ENCODE peak calls at places on chromosomes 13 and 19, in five cellular contexts. R is AG10803, Y is brain microvascular endothelial cell, D is keratinocyte, I is NB4. M is an unnamed sample.

GRCh38 chr13:100478107-100478809 is 110.3 kb downstream of the GGACT start:
- DNase-seq in R (no peak), Y (no peak), D (no peak), I (no peak), M (no peak)

GRCh38 chr19:13208131-13208963 is 58.1 kb downstream of the IER2 start:
- DNase-seq in R (peak; percentile 76), Y (peak; percentile 54), D (no peak), I (peak; percentile 79), M (no peak)

GRCh38 chr19:7869910-7870511 is 4.2 kb downstream of the PRR36 start:
- DNase-seq in R (no peak), Y (no peak), D (no peak), I (peak; percentile 85), M (peak; percentile 64)

GRCh38 chr19:45794627-45795026 is 2.0 kb upstream of the DMWD start:
- DNase-seq in R (no peak), Y (no peak), D (no peak), I (no peak), M (no peak)

GRCh38 chr19:8392017-8392591 is 1.9 kb downstream of the RAB11B start:
- DNase-seq in R (peak; percentile 58), Y (no peak), D (no peak), I (no peak), M (no peak)

GRCh38 chr13:70394149-70394548 is 285.9 kb upstream of the KLHL1 start:
- DNase-seq in R (no peak), Y (no peak), D (no peak), I (no peak), M (no peak)

GRCh38 chr13:46908511-46908910 is 11.7 kb upstream of the HTR2A start:
- DNase-seq in R (peak; percentile 99), Y (no peak), D (no peak), I (no peak), M (no peak)

GRCh38 chr19:35843676-35844481 is 8.4 kb downstream of the NPHS1 start:
- DNase-seq in R (no peak), Y (no peak), D (no peak), I (no peak), M (no peak)

GRCh38 chr13:110627351-110627750 is 12.0 kb downstream of the NAXD start:
- DNase-seq in R (no peak), Y (no peak), D (peak; percentile 38), I (no peak), M (no peak)

GRCh38 chr19:20660473-20660872 is 898 bp downstream of the ZNF626 start:
- DNase-seq in R (no peak), Y (peak; percentile 2), D (no peak), I (no peak), M (no peak)

GRCh38 chr19:16315825-16316505 is 8.7 kb upstream of the KLF2 start:
- DNase-seq in R (peak; percentile 99), Y (peak; percentile 93), D (no peak), I (peak; percentile 88), M (no peak)

GRCh38 chr19:49557641-49558325 is 22.6 kb downstream of the NOSIP start:
- DNase-seq in R (no peak), Y (no peak), D (no peak), I (no peak), M (no peak)

GRCh38 chr19:54189020-54189667 is at the start of gene MBOAT7:
- DNase-seq in R (no peak), Y (no peak), D (no peak), I (no peak), M (no peak)

GRCh38 chr19:10454267-10454666 is 33.9 kb downstream of the PDE4A start:
- DNase-seq in R (no peak), Y (no peak), D (no peak), I (peak; percentile 51), M (no peak)

DNA sequence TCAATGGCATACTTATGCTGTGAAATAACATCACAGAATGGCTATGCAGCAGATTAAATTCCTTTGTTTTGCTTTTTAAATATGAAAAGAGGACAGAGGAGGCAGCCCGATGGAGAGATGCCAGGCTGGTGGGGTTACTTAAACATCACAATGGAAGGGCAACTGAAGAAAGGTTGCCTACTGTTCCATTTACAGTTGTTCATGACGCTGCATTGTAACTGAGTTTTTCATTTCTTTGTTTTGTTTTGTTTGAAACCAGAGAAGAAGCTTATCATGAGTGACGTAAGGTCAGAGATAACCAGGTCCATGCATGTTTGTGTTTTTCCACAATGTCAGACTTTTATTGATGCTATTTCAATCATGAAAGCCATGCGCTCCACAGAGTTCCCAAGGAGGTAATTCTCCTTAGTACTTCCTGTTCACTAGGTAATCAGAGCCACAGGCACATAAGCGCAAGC is 273.8 kb downstream of the LHFPL6 start:
- DNase-seq in R (no peak), Y (peak; percentile 51), D (no peak), I (no peak), M (no peak)
- H3K4me3 ChIP-seq in R (no peak overlapping the region), Y (no peak overlapping the region), D (no peak overlapping the region), I (no peak overlapping the region), M (no peak overlapping the region)

GRCh38 chr13:48246097-48246496 is 13.1 kb downstream of the ITM2B start:
- DNase-seq in R (no peak), Y (no peak), D (no peak), I (no peak), M (no peak)

GRCh38 chr13:48253849-48254248 is 20.8 kb downstream of the ITM2B start:
- DNase-seq in R (no peak), Y (no peak), D (no peak), I (no peak), M (no peak)

GRCh38 chr13:48252176-48252575 is 19.2 kb downstream of the ITM2B start:
- DNase-seq in R (no peak), Y (no peak), D (no peak), I (no peak), M (no peak)

GRCh38 chr13:48251616-48252081 is 18.6 kb downstream of the ITM2B start:
- DNase-seq in R (peak; percentile 91), Y (no peak), D (no peak), I (no peak), M (no peak)

GRCh38 chr13:48249018-48249417 is 16.0 kb downstream of the ITM2B start:
- DNase-seq in R (no peak), Y (no peak), D (no peak), I (no peak), M (no peak)
- TF ChIP-seq CTCF in R (no peak), Y (no peak), D (no peak), I (no peak), M (no peak)

GRCh38 chr19:39082745-39083598 is 1.2 kb upstream of the ACP7 start:
- DNase-seq in R (no peak), Y (no peak), D (no peak), I (no peak), M (no peak)

GRCh38 chr19:39085392-39085791 is 1.2 kb downstream of the ACP7 start:
- DNase-seq in R (no peak), Y (no peak), D (no peak), I (no peak), M (no peak)

GRCh38 chr19:39084732-39085080 is 538 bp downstream of the ACP7 start:
- DNase-seq in R (no peak), Y (no peak), D (no peak), I (no peak), M (no peak)

GRCh38 chr19:39083599-39083982 is 577 bp upstream of the ACP7 start:
- DNase-seq in R (no peak), Y (no peak), D (no peak), I (no peak), M (no peak)

DNA sequence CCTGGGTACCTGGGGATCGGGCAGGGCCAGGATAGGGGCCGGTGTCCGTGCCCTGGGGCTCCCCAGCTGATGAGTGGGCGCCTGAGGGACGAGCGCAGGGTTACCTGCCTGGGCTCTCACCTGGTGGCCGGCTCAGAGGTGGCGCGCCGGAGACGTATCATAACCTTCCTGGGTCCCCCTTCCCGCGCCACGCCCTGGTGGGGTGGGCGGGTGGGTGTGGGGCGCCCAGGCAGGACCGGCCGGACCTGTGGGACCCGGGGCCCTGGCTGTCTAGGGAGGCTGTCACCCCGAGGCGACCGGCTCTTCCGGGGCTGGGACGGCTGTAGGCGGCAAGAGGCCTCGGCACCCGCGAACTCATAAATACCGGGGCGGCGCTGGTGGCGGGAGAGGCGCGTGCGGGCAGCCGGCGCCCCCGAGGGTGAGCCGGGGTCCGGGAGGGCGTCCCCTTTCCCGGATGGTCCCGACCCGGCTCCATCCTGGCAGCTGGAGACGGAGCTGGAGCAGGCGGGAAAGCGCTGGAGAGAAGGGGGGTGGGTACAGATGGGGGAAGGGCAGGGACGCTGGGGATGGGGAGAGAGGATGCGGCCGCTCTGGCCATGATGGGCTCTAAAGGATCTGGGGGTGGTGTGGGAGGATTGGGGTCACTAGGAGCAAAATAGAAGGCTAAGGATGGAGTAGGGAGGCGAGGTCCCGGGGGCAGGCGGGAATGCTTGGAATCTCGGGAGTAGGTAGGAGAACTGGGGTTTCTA is at the start of gene ACP7:
- DNase-seq in R (no peak), Y (no peak), D (no peak), I (no peak), M (no peak)
- H3K4me3 ChIP-seq in R (peak within 1 kb of the TSS; percentile 37), Y (peak within 1 kb of the TSS; percentile 39), D (peak within 1 kb of the TSS; percentile 66), I (no peak within 1 kb of the TSS), M (no peak within 1 kb of the TSS)

GRCh38 chr13:113743366-113744195 is 15.4 kb upstream of the TMEM255B start:
- DNase-seq in R (no peak), Y (no peak), D (no peak), I (no peak), M (no peak)

GRCh38 chr13:113745059-113745458 is 14.0 kb upstream of the TMEM255B start:
- DNase-seq in R (no peak), Y (no peak), D (no peak), I (no peak), M (no peak)

GRCh38 chr13:113746143-113746525 is 12.9 kb upstream of the TMEM255B start:
- DNase-seq in R (no peak), Y (no peak), D (no peak), I (peak; percentile 34), M (no peak)

GRCh38 chr13:113742445-113743120 is 16.4 kb upstream of the TMEM255B start:
- DNase-seq in R (no peak), Y (no peak), D (no peak), I (peak; percentile 73), M (no peak)

DNA sequence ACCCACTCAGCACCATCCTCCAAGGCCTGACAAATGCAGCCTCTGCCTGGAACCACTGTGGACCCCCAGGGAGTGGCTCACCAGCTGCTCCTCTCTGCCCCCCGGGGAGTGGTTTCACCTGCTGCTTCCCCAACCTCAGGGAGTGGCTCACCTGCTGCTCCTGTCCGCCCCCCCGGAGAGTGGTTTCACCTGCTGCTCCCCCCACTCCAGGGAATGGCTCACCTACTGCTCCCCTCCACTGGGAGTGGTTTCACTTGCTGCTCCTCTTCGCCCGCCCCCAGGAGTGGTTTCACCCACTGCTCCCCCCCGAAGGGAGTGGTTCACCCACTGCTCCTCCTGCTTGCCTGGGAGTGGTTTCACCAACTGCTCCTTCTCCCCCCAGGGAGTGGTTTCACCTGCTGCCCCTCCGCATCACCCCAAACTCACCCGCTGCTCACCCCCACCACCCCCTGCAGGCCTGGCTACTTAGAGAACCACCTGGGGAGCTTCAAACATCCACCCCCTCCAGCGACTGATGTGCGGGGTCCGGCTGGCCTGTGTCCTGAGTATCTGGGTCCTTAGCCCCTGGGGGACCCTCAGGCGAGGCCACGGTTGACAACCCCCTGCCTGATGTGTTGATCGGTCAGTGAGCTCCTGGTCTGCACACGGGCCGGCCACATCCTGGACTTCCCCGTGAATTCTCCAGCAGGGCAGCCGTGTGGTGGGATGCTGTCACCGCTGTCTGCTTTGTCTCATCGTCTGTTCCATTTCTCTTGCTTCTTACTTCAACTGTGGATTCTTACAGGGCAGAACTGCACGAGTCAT is 14.6 kb upstream of the TMEM255B start:
- DNase-seq in R (no peak), Y (no peak), D (no peak), I (peak; percentile 39), M (no peak)
- TF ChIP-seq CTCF in R (no peak), Y (no peak), D (no peak), I (no peak), M (no peak)

GRCh38 chr13:40271511-40271910 is 394.9 kb downstream of the FOXO1 start:
- DNase-seq in R (no peak), Y (no peak), D (no peak), I (no peak), M (no peak)
- H3K4me3 ChIP-seq in R (no peak overlapping the region), Y (no peak overlapping the region), D (no peak overlapping the region), I (no peak overlapping the region), M (no peak overlapping the region)

M was measured in LNCaP clone FGC.